ENCODE peak calls at places on chromosome 16, in eight cellular contexts. D, P, N, K, C, V, T and I are unnamed samples.

GRCh38 chr16:4888428-4889135 is 41.3 kb downstream of the UBN1 start:
- DNase-seq in V (no peak), D (no peak), C (no peak), P (no peak), N (no peak), K (no peak), T (no peak), I (no peak)

GRCh38 chr16:27920391-27920891 is 143.1 kb downstream of the GSG1L start:
- DNase-seq in T (no peak), P (no peak), V (peak; percentile 79), N (no peak), K (no peak), D (peak; percentile 80), C (peak; percentile 30), I (no peak)

GRCh38 chr16:29760567-29761279 is 14.9 kb upstream of the C16orf54 start:
- DNase-seq in C (no peak), N (no peak), D (no peak), T (no peak), V (no peak), K (no peak), P (no peak), I (no peak)

GRCh38 chr16:79994413-79994812 is 393.9 kb upstream of the MAF start:
- DNase-seq in C (no peak), D (no peak), N (no peak), V (no peak), K (no peak), T (no peak), P (no peak), I (no peak)

GRCh38 chr16:2954647-2955381 is 9.3 kb upstream of the KREMEN2 start:
- DNase-seq in C (no peak), P (no peak), K (no peak), T (no peak), V (no peak), N (no peak), D (no peak), I (no peak)

GRCh38 chr16:62363451-62363850 is 327.2 kb upstream of the CDH8 start:
- DNase-seq in N (no peak), D (peak; percentile 9), K (no peak), T (no peak), P (no peak), C (no peak), V (peak; percentile 73), I (no peak)

GRCh38 chr16:29821663-29822115 is 1.4 kb downstream of the MVP start:
- DNase-seq in T (peak; percentile 90), V (no peak), D (no peak), C (peak; percentile 84), P (peak; percentile 85), K (no peak), N (peak; percentile 55), I (no peak)

GRCh38 chr16:88306860-88307545 is 75.8 kb upstream of the ZNF469 start:
- DNase-seq in P (peak; percentile 99), V (no peak), D (no peak), C (peak; percentile 79), N (peak; percentile 35), K (no peak), T (peak; percentile 99), I (no peak)

GRCh38 chr16:55835578-55835977 is 2.7 kb upstream of the CES1 start:
- DNase-seq in T (no peak), D (peak; percentile 39), P (no peak), N (no peak), V (no peak), K (no peak), C (no peak), I (no peak)

GRCh38 chr16:11560701-11561439 is 25.8 kb downstream of the LITAF start:
- DNase-seq in P (no peak), D (peak; percentile 37), V (peak; percentile 31), T (no peak), K (no peak), N (peak; percentile 54), C (no peak), I (no peak)

GRCh38 chr16:87463722-87464690 is 28.8 kb downstream of the ZCCHC14 start:
- DNase-seq in K (peak; percentile 13), T (peak; percentile 79), C (no peak), N (peak; percentile 96), D (no peak), V (no peak), P (peak; percentile 78), I (peak; percentile 9)

GRCh38 chr16:50763211-50763610 is 21.3 kb downstream of the CYLD start:
- DNase-seq in T (peak; percentile 50), C (no peak), N (no peak), P (peak; percentile 36), D (no peak), V (no peak), K (no peak), I (no peak)

GRCh38 chr16:17282247-17282646 is 188.5 kb downstream of the XYLT1 start:
- DNase-seq in V (no peak), P (no peak), T (no peak), K (peak; percentile 85), C (no peak), D (no peak), N (no peak), I (no peak)

GRCh38 chr16:67150833-67151396 is at the start of gene B3GNT9:
- DNase-seq in N (peak; percentile 58), D (peak; percentile 92), K (no peak), V (peak; percentile 86), T (peak; percentile 77), C (no peak), P (peak; percentile 65), I (no peak)

GRCh38 chr16:85566502-85567100 is 46.5 kb upstream of the GSE1 start:
- DNase-seq in N (no peak), D (no peak), C (no peak), V (peak; percentile 92), P (no peak), T (no peak), K (no peak), I (no peak)

GRCh38 chr16:85568519-85568918 is 44.6 kb upstream of the GSE1 start:
- DNase-seq in T (no peak), D (no peak), P (no peak), V (no peak), K (no peak), N (no peak), C (no peak), I (no peak)

GRCh38 chr16:85569039-85569614 is 44.0 kb upstream of the GSE1 start:
- DNase-seq in P (no peak), N (no peak), V (no peak), C (no peak), T (no peak), K (no peak), D (no peak), I (no peak)

GRCh38 chr16:85565796-85566501 is 47.2 kb upstream of the GSE1 start:
- DNase-seq in T (no peak), V (no peak), C (no peak), N (no peak), P (no peak), D (no peak), K (no peak), I (no peak)

DNA sequence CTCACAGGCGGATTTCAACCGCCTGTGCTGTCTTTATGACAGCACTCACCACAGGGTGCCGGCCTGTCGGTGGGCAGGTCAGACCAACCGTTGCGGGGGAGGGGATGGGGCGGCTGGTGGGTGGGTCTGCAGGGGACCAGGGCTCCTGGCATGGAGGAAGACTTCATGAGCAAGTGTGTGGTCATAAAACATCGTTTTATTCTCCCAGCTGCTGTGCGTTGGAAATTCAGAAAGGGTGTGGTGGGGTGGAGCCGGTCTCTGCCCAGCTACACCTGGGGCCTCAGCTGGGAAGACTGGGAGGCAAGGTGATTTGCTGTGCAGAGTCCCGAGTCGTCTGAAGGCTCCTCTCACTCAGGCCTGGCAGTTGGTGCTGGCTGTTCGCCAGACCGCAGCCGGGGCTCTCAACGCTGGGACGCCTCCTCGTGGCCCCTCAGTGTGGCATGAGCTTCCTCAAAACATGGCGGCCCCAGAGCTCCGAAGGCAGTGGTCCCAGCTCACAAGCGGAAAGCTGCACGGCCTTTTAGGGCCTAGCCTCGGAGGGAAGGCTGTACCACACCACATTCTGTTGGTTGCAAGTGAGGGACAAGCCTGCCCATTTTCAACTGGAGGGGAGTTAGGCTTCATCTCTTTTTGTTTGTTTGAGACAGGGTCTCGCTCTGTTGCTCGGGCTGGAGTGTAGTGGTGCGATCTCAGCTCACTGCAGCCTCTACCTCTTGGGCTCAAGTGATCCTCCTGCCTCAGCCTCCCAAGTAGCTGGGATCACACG is 45.8 kb upstream of the GSE1 start:
- DNase-seq in C (no peak), P (no peak), V (no peak), N (no peak), T (no peak), D (no peak), K (no peak), I (no peak)
- H4K20me1 ChIP-seq in C (peaks cover 92% of the 10 kb centered on the region), P (peaks cover 95% of the 10 kb centered on the region), V (peaks cover 21% of the 10 kb centered on the region), N (peaks cover 3% of the 10 kb centered on the region), T (no peaks in the 10 kb centered on the region), D (peaks cover 77% of the 10 kb centered on the region), K (peaks cover 6% of the 10 kb centered on the region), I (peaks cover 93% of the 10 kb centered on the region)

DNA sequence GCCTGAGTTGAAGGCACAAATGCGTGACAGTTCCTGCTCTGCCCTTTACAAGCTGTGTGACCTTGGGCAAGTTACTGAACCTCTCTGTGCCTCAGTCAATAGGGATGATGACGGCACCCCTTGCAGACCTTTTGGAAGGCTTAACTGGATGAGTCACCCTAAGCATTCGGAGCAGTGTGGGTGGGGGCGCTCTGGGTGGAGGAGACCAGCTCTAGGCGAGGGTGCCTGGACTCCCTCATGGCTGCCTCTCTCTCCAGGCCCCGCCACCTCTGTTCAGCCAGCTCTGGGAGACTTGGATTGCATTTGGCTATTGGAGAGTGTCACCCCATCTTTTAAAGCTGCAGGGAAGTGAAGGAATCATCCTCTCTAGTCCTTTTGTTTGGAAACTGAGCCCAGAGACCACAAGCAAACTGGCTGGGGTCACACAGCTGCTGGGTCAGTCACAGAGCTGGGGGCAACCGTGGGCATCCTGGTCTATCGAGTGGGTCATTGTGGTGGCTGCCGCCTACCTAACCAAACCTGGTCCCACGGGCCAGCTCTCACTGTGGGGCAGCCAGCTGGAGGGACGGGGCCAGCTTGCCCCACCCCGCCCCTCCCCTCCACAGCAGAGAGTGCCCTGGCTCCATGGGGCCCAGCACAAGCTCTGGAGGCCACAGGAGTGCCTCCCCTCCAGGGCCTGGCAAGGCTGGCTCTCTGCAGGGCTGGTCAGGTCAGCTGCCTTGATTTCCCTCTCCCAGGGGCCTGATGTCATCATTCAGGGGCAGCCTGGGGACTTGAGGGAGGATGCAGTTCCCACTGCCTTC is 20.2 kb upstream of the GSE1 start:
- DNase-seq in V (no peak), P (peak; percentile 50), T (peak; percentile 68), C (no peak), D (no peak), K (no peak), N (no peak), I (no peak)
- H3K4me3 ChIP-seq in V (no peak overlapping the region), P (no peak overlapping the region), T (no peak overlapping the region), C (no peak overlapping the region), D (no peak overlapping the region), K (no peak overlapping the region), N (no peak overlapping the region), I (no peak overlapping the region)

DNA sequence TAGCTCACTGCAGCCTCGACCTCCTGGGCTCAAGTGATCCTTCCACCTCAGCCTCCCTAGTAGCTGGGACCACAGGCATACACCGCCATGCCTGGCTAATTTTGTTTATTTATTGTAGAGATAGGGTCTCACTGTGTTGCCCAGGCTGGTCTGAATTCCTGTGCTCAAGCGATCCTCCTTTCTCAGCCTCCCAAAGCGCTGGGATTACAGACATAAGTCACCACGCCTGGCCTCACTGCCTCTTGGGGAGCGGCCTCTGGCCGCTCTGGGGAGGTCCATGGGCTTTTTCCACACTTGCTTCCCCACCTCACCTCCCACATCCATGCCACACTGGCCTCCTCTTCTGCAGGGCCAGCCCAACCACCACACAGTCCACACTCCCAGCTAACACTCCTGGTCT is 18.3 kb upstream of the ADGRG3 start:
- DNase-seq in P (no peak), D (no peak), C (no peak), K (no peak), T (no peak), V (no peak), N (no peak), I (no peak)
- H3K27ac ChIP-seq in P (no peak overlapping the region), D (no peak overlapping the region), C (no peak overlapping the region), K (no peak overlapping the region), T (no peak overlapping the region), V (no peak overlapping the region), N (no peak overlapping the region), I (no peak overlapping the region)

GRCh38 chr16:48374255-48374654 is 11.0 kb downstream of the SIAH1 start:
- DNase-seq in T (no peak), P (no peak), N (no peak), D (no peak), V (no peak), K (no peak), C (no peak), I (no peak)
- H4K20me1 ChIP-seq in T (peaks cover 2% of the 10 kb centered on the region), P (peaks cover 97% of the 10 kb centered on the region), N (peaks cover 17% of the 10 kb centered on the region), D (peaks cover 100% of the 10 kb centered on the region), V (peaks cover 99% of the 10 kb centered on the region), K (peaks cover 53% of the 10 kb centered on the region), C (peaks cover 25% of the 10 kb centered on the region), I (peaks cover 93% of the 10 kb centered on the region)